ENCODE peak calls at places on chromosomes 7 and 10, in four cellular contexts. S is cardiac fibroblast, D is lung, O is AG04450. N is an unnamed sample.

GRCh38 chr7:150568714-150569113 is 1.5 kb downstream of the GIMAP4 start:
- DNase-seq in D (no peak), O (no peak), S (no peak), N (no peak)

GRCh38 chr7:117211614-117212013 is 111.2 kb downstream of the WNT2 start:
- DNase-seq in D (no peak), S (no peak), O (no peak), N (no peak)

GRCh38 chr10:29600821-29601220 is 34.0 kb downstream of the SVIL start:
- DNase-seq in O (no peak), S (no peak), D (no peak), N (no peak)

GRCh38 chr7:45927724-45928123 is 6.7 kb upstream of the IGFBP3 start:
- DNase-seq in S (no peak), O (no peak), D (no peak), N (no peak)

GRCh38 chr10:81068446-81068845 is 530.7 kb downstream of the SH2D4B start:
- DNase-seq in S (no peak), D (no peak), O (no peak), N (no peak)

GRCh38 chr10:29702288-29703164 is 67.8 kb upstream of the SVIL start:
- DNase-seq in D (no peak), S (no peak), O (no peak), N (no peak)

GRCh38 chr7:138036135-138036534 is 34.2 kb upstream of the CREB3L2 start:
- DNase-seq in D (no peak), O (no peak), S (no peak), N (no peak)

GRCh38 chr10:100930368-100930767 is 17.6 kb downstream of the SLF2 start:
- DNase-seq in O (no peak), D (no peak), S (no peak), N (no peak)

GRCh38 chr7:47648301-47648900 is 66.5 kb upstream of the TNS3 start:
- DNase-seq in D (no peak), O (no peak), S (peak; percentile 73), N (no peak)

GRCh38 chr10:124063736-124064135 is 29.7 kb downstream of the CHST15 start:
- DNase-seq in S (peak; percentile 62), D (peak; percentile 38), O (peak; percentile 8), N (no peak)

GRCh38 chr7:25852249-25852994 is 299.6 kb upstream of the NFE2L3 start:
- DNase-seq in S (no peak), D (no peak), O (no peak), N (no peak)

GRCh38 chr10:75397571-75397921 is 4.0 kb downstream of the ZNF503 start:
- DNase-seq in D (no peak), O (no peak), S (peak; percentile 36), N (no peak)

GRCh38 chr7:150738092-150739044 is 1.1 kb downstream of the GIMAP5 start:
- DNase-seq in D (no peak), S (peak; percentile 20), O (no peak), N (no peak)

GRCh38 chr7:64887756-64888508 is 15.1 kb upstream of the ZNF273 start:
- DNase-seq in O (no peak), S (no peak), D (peak; percentile 45), N (peak; percentile 77)

GRCh38 chr10:122725768-122726167 is 26.1 kb upstream of the C10orf120 start:
- DNase-seq in O (no peak), D (no peak), S (no peak), N (no peak)

GRCh38 chr10:24681476-24682088 is 42.1 kb downstream of the ARHGAP21 start:
- DNase-seq in S (no peak), O (no peak), D (no peak), N (no peak)

GRCh38 chr7:98985945-98986344 is 107.6 kb downstream of the TRRAP start:
- DNase-seq in S (no peak), D (no peak), O (no peak), N (no peak)

GRCh38 chr10:21078410-21079329 is 181.6 kb upstream of the NEBL start:
- DNase-seq in S (peak; percentile 85), D (peak; percentile 64), O (peak; percentile 15), N (no peak)

GRCh38 chr7:152459724-152460251 is 24.0 kb upstream of the KMT2C start:
- DNase-seq in D (no peak), O (no peak), S (no peak), N (no peak)

GRCh38 chr7:129779602-129780256 is 168.2 kb downstream of the NRF1 start:
- DNase-seq in D (peak; percentile 68), S (no peak), O (no peak), N (no peak)

GRCh38 chr10:91569522-91569921 is 63.3 kb downstream of the PPP1R3C start:
- DNase-seq in O (no peak), S (no peak), D (no peak), N (no peak)

GRCh38 chr10:121696854-121697253 is 98.6 kb upstream of the FGFR2 start:
- DNase-seq in D (no peak), S (no peak), O (no peak), N (no peak)

GRCh38 chr7:75055830-75056431 is 17.7 kb downstream of the RCC1L start:
- DNase-seq in D (no peak), O (no peak), S (no peak), N (no peak)

GRCh38 chr7:108016841-108017775 is 14.1 kb upstream of the LAMB1 start:
- DNase-seq in D (no peak), O (no peak), S (peak; percentile 74), N (no peak)

GRCh38 chr10:14959221-14960057 is at the start of gene MEIG1:
- DNase-seq in D (peak; percentile 94), O (peak; percentile 83), S (peak; percentile 95), N (peak; percentile 96)

GRCh38 chr7:127250312-127251047 is 2.3 kb downstream of the GRM8 start:
- DNase-seq in D (no peak), O (no peak), S (peak; percentile 10), N (no peak)

DNA sequence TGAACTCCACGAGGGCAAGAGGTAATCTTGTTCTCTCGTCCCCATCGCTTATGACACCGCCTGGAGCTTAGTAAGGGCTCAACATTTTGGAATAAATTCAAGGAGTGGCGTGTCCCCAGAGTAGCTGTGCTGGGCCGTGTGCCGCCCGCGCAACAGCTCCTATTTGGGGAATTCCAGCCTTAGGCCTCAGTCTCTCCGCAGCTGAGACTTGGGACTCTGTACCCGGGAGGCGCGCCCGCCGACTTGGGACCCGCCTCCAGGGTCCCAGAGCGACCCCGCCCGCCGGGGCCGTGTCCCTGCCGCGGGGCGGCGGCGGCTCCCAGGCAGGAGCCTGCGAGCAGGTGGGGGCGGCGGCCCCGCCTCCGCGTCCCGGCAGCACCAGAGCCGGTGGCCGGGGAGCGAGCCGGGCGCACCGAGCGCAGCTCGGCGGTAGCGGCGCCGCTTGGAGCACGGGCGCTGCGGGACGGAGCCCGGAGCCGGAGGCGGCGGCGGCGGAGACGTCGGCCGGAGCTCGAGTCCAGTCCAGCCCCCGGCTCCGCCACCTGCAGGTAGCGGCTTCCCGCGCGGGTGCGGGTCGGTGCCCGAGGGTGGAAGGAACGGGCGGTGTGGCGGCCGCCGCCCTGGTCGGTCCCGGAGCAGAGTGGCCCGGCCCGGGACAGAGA is at the start of gene WIPF3:
- DNase-seq in S (no peak), O (no peak), D (no peak), N (no peak)
- H3K4me3 ChIP-seq in S (peak within 1 kb of the TSS; percentile 14), O (no peak within 1 kb of the TSS), D (peak within 1 kb of the TSS; percentile 39), N (peak within 1 kb of the TSS; percentile 65)

GRCh38 chr10:119896061-119896655 is 3.6 kb downstream of the SEC23IP start:
- DNase-seq in O (peak; percentile 78), D (no peak), S (peak; percentile 90), N (no peak)

GRCh38 chr10:119896937-119897336 is 4.4 kb downstream of the SEC23IP start:
- DNase-seq in S (peak; percentile 36), O (no peak), D (peak; percentile 83), N (no peak)

GRCh38 chr10:119897366-119897765 is 4.8 kb downstream of the SEC23IP start:
- DNase-seq in D (no peak), S (no peak), O (no peak), N (no peak)

GRCh38 chr10:119893845-119894427 is 1.4 kb downstream of the SEC23IP start:
- DNase-seq in D (no peak), O (no peak), S (no peak), N (no peak)

DNA sequence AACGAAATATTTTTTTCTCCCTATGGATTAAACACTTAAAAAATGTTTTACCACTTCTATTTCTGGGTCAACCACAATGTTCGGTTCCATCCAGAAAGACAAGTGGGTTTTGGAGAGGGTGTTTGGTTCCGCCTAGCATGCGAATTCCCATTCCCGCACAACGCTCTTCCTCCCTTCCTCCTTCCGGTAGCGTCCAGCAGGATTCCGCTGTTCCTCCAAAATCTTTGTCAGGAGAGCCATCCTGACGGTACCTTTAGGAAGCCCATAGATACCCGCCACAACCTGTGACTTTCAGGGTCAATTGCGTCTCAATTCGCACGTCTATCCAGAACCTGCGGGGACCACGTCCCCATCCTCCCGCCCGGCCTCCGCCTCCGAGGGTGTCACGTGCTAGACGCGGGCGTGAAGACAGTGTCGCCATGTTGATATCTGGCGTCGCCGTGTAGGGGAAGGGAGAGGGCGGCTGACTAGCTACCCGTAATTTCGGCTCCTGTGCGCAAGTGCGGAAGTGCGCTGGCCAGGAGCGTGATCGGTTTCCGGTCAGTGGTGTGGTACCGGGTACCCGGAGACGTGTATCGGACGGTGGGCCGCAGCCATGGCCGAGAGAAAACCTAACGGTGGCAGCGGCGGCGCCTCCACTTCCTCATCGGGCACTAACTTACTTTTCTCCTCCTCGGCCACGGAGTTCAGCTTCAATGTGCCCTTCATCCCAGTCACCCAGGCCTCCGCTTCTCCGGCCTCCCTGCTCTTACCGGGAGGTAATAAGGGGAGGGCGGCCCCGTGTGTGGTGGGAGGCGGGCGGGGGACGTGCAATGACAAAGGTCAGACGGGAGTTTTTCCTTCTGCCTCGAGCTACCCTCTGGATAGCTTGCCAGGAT is at the start of gene SEC23IP:
- DNase-seq in D (peak; percentile 97), S (peak; percentile 96), O (peak; percentile 90), N (peak; percentile 98)
- TF ChIP-seq CTCF in D (no peak), S (no peak), O (no peak), N (no peak)

DNA sequence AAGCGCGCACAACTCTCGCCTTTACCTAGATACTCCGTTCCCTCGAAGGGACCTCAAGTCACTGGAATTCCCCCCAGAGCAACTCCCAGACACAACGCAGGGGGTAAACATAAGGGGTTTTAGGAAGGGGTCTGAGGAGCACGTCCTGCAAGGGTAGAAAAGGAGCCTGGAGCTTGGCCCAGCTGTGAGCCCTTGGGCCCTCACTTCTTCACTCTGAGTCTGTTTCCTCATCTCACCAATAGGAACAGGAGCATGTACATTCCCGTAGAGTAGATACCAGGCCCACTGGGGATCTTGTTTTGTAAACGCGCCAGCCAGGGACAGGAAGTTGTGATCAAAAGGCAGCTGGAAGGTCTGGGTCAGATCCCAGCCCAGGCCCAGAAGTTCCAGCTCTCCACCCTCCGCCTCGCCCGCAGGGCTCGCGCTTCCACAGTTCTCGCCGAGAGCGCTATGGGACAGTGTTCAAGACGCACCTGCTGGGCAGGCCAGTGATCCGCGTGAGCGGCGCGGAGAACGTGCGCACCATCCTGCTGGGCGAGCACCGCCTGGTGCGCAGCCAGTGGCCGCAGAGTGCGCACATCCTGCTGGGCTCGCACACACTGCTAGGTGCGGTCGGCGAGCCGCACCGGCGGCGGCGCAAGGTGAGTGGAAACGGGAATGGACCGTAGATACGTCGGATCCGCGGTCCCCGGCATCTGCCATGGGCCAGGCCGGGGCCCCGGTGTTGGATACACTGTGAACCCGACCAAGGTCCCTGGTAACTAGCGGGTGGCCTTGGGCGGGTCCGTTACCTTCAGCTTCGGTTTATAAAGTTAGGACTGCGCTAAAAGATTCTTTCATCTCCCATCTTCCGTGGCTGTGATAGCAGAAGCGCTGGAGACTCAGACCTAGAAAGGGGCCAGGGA is 1.2 kb downstream of the CYP26C1 start:
- DNase-seq in O (no peak), D (no peak), S (no peak), N (no peak)
- H3K4me3 ChIP-seq in O (peak overlapping the region; percentile 53), D (no peak overlapping the region), S (peak overlapping the region; percentile 45), N (peak overlapping the region; percentile 36)

DNA sequence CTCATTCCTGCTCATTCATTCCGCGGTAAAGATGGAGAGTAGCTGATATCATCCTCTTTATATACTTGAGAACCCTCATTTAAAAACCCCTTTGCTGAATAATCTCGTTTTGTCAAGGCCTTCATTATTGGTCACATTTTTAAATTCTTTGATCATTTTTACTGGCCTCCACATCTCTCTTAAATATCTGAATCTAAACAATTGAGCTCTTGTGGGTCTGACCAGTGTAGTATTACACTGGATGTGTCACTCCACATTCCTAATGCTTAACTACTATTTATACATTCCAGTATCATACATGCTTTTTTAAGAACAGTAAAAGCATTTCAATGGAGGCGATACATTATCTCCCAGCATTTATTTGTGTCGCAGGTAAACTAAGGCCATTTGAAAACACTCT is 12.6 kb upstream of the PRPS1L1 start:
- DNase-seq in S (peak; percentile 62), D (no peak), O (peak; percentile 55), N (no peak)
- TF ChIP-seq CTCF in S (no peak), D (no peak), O (no peak), N (no peak)

N was measured in suprapubic skin.